ENCODE peak calls at places on chromosomes 5 and 9, in seven cellular contexts. A is HL-60; O is anterior cingulate cortex; M is left ventricle myocardium inferior; P is Caki2; X is stimulated activated CD4-positive, alpha-beta T cell treated with anti-CD3 and anti-CD28 coated beads, TNF-alpha, amount 100 ng/mL, for 1 hour; C is NCI-H2081. T is an unnamed sample.

GRCh38 chr5:40410231-40410861 is 269.4 kb upstream of the PTGER4 start:
- DNase-seq in A (peak), O (no peak), M (no peak), P (peak), X (peak), C (no peak), T (no peak)

GRCh38 chr5:39400711-39401385 is 23.9 kb downstream of the DAB2 start:
- DNase-seq in A (no peak), O (no peak), M (no peak), P (peak), X (no peak), C (no peak), T (no peak)

GRCh38 chr9:36140086-36141084 is 3.9 kb downstream of the GLIPR2 start:
- DNase-seq in A (peak), O (no peak), M (no peak), P (no peak), X (no peak), C (no peak), T (no peak)

GRCh38 chr5:56301041-56301440 is 67.9 kb upstream of the ANKRD55 start:
- DNase-seq in A (no peak), O (no peak), M (no peak), P (no peak), X (no peak), C (no peak), T (no peak)

GRCh38 chr5:10140195-10140973 is 109.3 kb downstream of the ATPSCKMT start:
- DNase-seq in A (no peak), O (no peak), M (no peak), P (no peak), X (no peak), C (no peak), T (no peak)

GRCh38 chr5:123156577-123157296 is 67.7 kb downstream of the PRDM6 start:
- DNase-seq in A (no peak), O (no peak), M (no peak), P (no peak), X (no peak), C (no peak), T (no peak)

GRCh38 chr5:149264432-149265069 is 7.1 kb upstream of the AFAP1L1 start:
- DNase-seq in A (no peak), O (no peak), M (no peak), P (no peak), X (peak), C (peak), T (no peak)

GRCh38 chr5:114419941-114420340 is 58.1 kb downstream of the KCNN2 start:
- DNase-seq in A (no peak), O (no peak), M (no peak), P (no peak), X (no peak), C (no peak), T (no peak)

GRCh38 chr9:91047993-91048607 is 246.5 kb downstream of the SYK start:
- DNase-seq in A (no peak), O (no peak), M (no peak), P (peak), X (no peak), C (no peak), T (no peak)

GRCh38 chr9:112380771-112381181 is 868 bp downstream of the HSDL2 start:
- DNase-seq in A (peak), O (no peak), M (no peak), P (peak), X (no peak), C (no peak), T (no peak)

GRCh38 chr9:1331546-1331945 is 281.4 kb downstream of the DMRT2 start:
- DNase-seq in A (no peak), O (no peak), M (no peak), P (no peak), X (no peak), C (no peak), T (no peak)

GRCh38 chr9:35679766-35680330 is 6.1 kb downstream of the CA9 start:
- DNase-seq in A (no peak), O (no peak), M (no peak), P (no peak), X (no peak), C (no peak), T (no peak)

GRCh38 chr5:135208555-135209494 is 174.8 kb upstream of the PITX1 start:
- DNase-seq in A (no peak), O (no peak), M (no peak), P (peak), X (no peak), C (no peak), T (no peak)

GRCh38 chr5:53109436-53110127 is at the start of gene MOCS2:
- DNase-seq in A (peak), O (peak), M (peak), P (peak), X (peak), C (peak), T (peak)

GRCh38 chr9:87128844-87129493 is 181.7 kb upstream of the GAS1 start:
- DNase-seq in A (no peak), O (no peak), M (no peak), P (no peak), X (no peak), C (no peak), T (no peak)

GRCh38 chr5:156237361-156237760 is 89.6 kb upstream of the SGCD start:
- DNase-seq in A (no peak), O (no peak), M (no peak), P (no peak), X (no peak), C (no peak), T (no peak)

GRCh38 chr5:81303563-81303962 is 2.2 kb downstream of the ZCCHC9 start:
- DNase-seq in A (no peak), O (no peak), M (no peak), P (no peak), X (no peak), C (no peak), T (no peak)

GRCh38 chr5:181052928-181053759 is 13.1 kb downstream of the BTNL9 start:
- DNase-seq in A (no peak), O (no peak), M (no peak), P (no peak), X (no peak), C (no peak), T (no peak)

GRCh38 chr5:72569423-72569939 is 62.3 kb upstream of the ZNF366 start:
- DNase-seq in A (no peak), O (no peak), M (no peak), P (no peak), X (no peak), C (no peak), T (no peak)

GRCh38 chr9:82201186-82201585 is 212.6 kb downstream of the SPATA31D1 start:
- DNase-seq in A (no peak), O (no peak), M (no peak), P (no peak), X (no peak), C (no peak), T (no peak)

GRCh38 chr9:117088786-117089185 is 326.1 kb downstream of the ASTN2 start:
- DNase-seq in A (no peak), O (no peak), M (no peak), P (no peak), X (no peak), C (no peak), T (no peak)

GRCh38 chr5:19986036-19986619 is 1.9 kb downstream of the CDH18 start:
- DNase-seq in A (no peak), O (no peak), M (no peak), P (no peak), X (no peak), C (no peak), T (no peak)

GRCh38 chr5:173094012-173094661 is 38.0 kb downstream of the CREBRF start:
- DNase-seq in A (no peak), O (no peak), M (no peak), P (peak), X (no peak), C (peak), T (no peak)

GRCh38 chr5:149028161-149028560 is 34.7 kb downstream of the SH3TC2 start:
- DNase-seq in A (no peak), O (no peak), M (no peak), P (no peak), X (no peak), C (no peak), T (no peak)

GRCh38 chr5:107248065-107248695 is 422.6 kb downstream of the EFNA5 start:
- DNase-seq in A (peak), O (no peak), M (peak), P (peak), X (no peak), C (peak), T (peak)

GRCh38 chr5:195401-196160 is 4.3 kb downstream of the LRRC14B start:
- DNase-seq in A (no peak), O (no peak), M (no peak), P (no peak), X (no peak), C (no peak), T (no peak)

GRCh38 chr9:22119537-22120167 is 110.5 kb upstream of the CDKN2B start:
- DNase-seq in A (peak), O (no peak), M (no peak), P (peak), X (no peak), C (peak), T (no peak)

GRCh38 chr9:119114681-119115080 is 254.6 kb downstream of the BRINP1 start:
- DNase-seq in A (no peak), O (no peak), M (no peak), P (no peak), X (no peak), C (no peak), T (no peak)

GRCh38 chr9:128218518-128219389 is 15.6 kb downstream of the DNM1 start:
- DNase-seq in A (peak), O (peak), M (peak), P (peak), X (peak), C (peak), T (peak)

GRCh38 chr5:22431406-22431805 is 421.7 kb downstream of the CDH12 start:
- DNase-seq in A (no peak), O (no peak), M (no peak), P (no peak), X (no peak), C (peak), T (no peak)

GRCh38 chr9:94802795-94803194 is 76.3 kb downstream of the AOPEP start:
- DNase-seq in A (no peak), O (no peak), M (no peak), P (no peak), X (no peak), C (no peak), T (no peak)

GRCh38 chr5:83972236-83972635 is 251.6 kb upstream of the HAPLN1 start:
- DNase-seq in A (no peak), O (no peak), M (no peak), P (no peak), X (no peak), C (no peak), T (no peak)

GRCh38 chr5:155252717-155253116 is 239.2 kb downstream of the KIF4B start:
- DNase-seq in A (no peak), O (no peak), M (no peak), P (no peak), X (no peak), C (no peak), T (no peak)

GRCh38 chr5:133595465-133595864 is 16.9 kb downstream of the FSTL4 start:
- DNase-seq in A (no peak), O (no peak), M (no peak), P (no peak), X (no peak), C (no peak), T (no peak)

GRCh38 chr5:73131711-73132428 is 11.5 kb downstream of the TMEM171 start:
- DNase-seq in A (no peak), O (no peak), M (no peak), P (no peak), X (no peak), C (no peak), T (no peak)